ENCODE peak calls at places on chromosome 12, in nine cellular contexts. E is CD8-positive, alpha-beta memory T cell; O is stimulated activated CD4-positive, alpha-beta T cell treated with anti-CD3 and anti-CD28 coated beads, Interleukin-2, amount 100 ng/mL, for 24 hours; G is GM23248; B is uterus; F is iris pigment epithelial cell; U is pons; I is effector memory CD4-positive, alpha-beta T cell; W is RWPE1. R is an unnamed sample.
A peak's percentile ranks its signal among the peaks of the same experiment; 100 is the strongest.

GRCh38 chr12:3700861-3701260 is 52.0 kb downstream of the CRACR2A start:
- DNase-seq in O (no peak), W (no peak), U (no peak), B (no peak), E (no peak), I (no peak), F (peak; percentile 82), G (peak; percentile 46), R (no peak)

GRCh38 chr12:48861111-48861510 is 4.6 kb downstream of the RND1 start:
- DNase-seq in E (no peak), B (no peak), I (no peak), G (peak; percentile 33), U (no peak), O (no peak), W (no peak), F (no peak), R (no peak)

GRCh38 chr12:99413751-99414150 is 233.8 kb upstream of the GARIN6 start:
- DNase-seq in F (no peak), E (no peak), B (no peak), W (no peak), O (no peak), U (no peak), I (no peak), G (no peak), R (no peak)

GRCh38 chr12:127629066-127629820 is 637.7 kb upstream of the TMEM132C start:
- DNase-seq in G (peak; percentile 70), O (no peak), I (no peak), F (no peak), B (no peak), E (no peak), U (no peak), W (peak; percentile 14), R (peak; percentile 19)

GRCh38 chr12:28631831-28632230 is 441.6 kb downstream of the CCDC91 start:
- DNase-seq in W (no peak), F (peak; percentile 62), O (no peak), B (no peak), E (no peak), U (no peak), G (no peak), I (no peak), R (no peak)

GRCh38 chr12:104790296-104791125 is 167.6 kb downstream of the SLC41A2 start:
- DNase-seq in B (peak; percentile 30), W (peak; percentile 12), F (peak; percentile 15), E (peak; percentile 12), U (no peak), O (peak; percentile 67), G (peak; percentile 21), I (peak; percentile 5), R (no peak)

GRCh38 chr12:106084048-106084671 is 54.6 kb downstream of the NUAK1 start:
- DNase-seq in B (no peak), E (no peak), I (no peak), F (peak; percentile 92), G (peak; percentile 81), U (no peak), O (no peak), W (no peak), R (peak; percentile 84)

GRCh38 chr12:28099862-28100261 is 90.4 kb upstream of the CCDC91 start:
- DNase-seq in O (no peak), W (no peak), B (no peak), G (no peak), E (no peak), U (no peak), I (no peak), F (no peak), R (no peak)

GRCh38 chr12:32080435-32080834 is 26.2 kb upstream of the BICD1 start:
- DNase-seq in G (no peak), U (no peak), O (no peak), B (no peak), W (no peak), I (no peak), F (no peak), E (no peak), R (no peak)

GRCh38 chr12:563250-563781 is 99.9 kb downstream of the NINJ2 start:
- DNase-seq in U (no peak), B (no peak), E (peak; percentile 31), G (no peak), O (peak; percentile 45), F (peak; percentile 22), W (no peak), I (peak; percentile 65), R (no peak)